ENCODE peak calls at places on chromosomes 6 and 20, in four cellular contexts. Q, X, N and L are unnamed samples.

GRCh38 chr6:21846541-21847451 is 253.2 kb downstream of the SOX4 start:
- DNase-seq in N (peak), Q (no peak), X (peak), L (no peak)

GRCh38 chr6:41560440-41561192 is 14.4 kb downstream of the FOXP4 start:
- DNase-seq in N (no peak), Q (peak), X (no peak), L (peak)

GRCh38 chr6:135938588-135939215 is 87.2 kb downstream of the PDE7B start:
- DNase-seq in Q (peak), N (no peak), X (no peak), L (peak)

GRCh38 chr6:162728177-162728571 is 400 bp downstream of the PACRG start:
- DNase-seq in X (peak), Q (no peak), N (no peak), L (no peak)

GRCh38 chr6:43125119-43125518 is 46.0 kb upstream of the SRF start:
- DNase-seq in Q (no peak), X (no peak), N (no peak), L (no peak)

GRCh38 chr6:80388515-80388914 is 282.0 kb downstream of the BCKDHB start:
- DNase-seq in Q (no peak), N (no peak), X (no peak), L (no peak)

GRCh38 chr6:157721431-157722229 is 101.4 kb upstream of the SNX9 start:
- DNase-seq in X (no peak), Q (no peak), N (no peak), L (no peak)

GRCh38 chr6:170257376-170257775 is 33.5 kb downstream of the DLL1 start:
- DNase-seq in X (no peak), Q (peak), N (no peak), L (no peak)

GRCh38 chr6:53986165-53986720 is 125.0 kb upstream of the MLIP start:
- DNase-seq in Q (peak), N (no peak), X (peak), L (peak)

GRCh38 chr20:497979-498378 is 35.6 kb upstream of the TBC1D20 start:
- DNase-seq in X (no peak), N (no peak), Q (no peak), L (no peak)

GRCh38 chr20:23510000-23510590 is 19.2 kb downstream of the CST8 start:
- DNase-seq in N (no peak), X (no peak), Q (no peak), L (no peak)

GRCh38 chr6:42522021-42522420 is 41.8 kb upstream of the UBR2 start:
- DNase-seq in N (no peak), Q (no peak), X (no peak), L (no peak)